ENCODE peak calls at places on chromosomes 7 and 10, in four cellular contexts. One of them, this sample, is unnamed.

GRCh38 chr7:78261739-78262138 is 463.2 kb downstream of the PHTF2 start:
- DNase-seq in HCT116: no peak
- DNase-seq in A549: no peak
- DNase-seq in H1: no peak
- DNase-seq in this sample: no peak

GRCh38 chr7:2266911-2267310 is 24.9 kb downstream of the NUDT1 start:
- DNase-seq in HCT116: no peak
- DNase-seq in A549: peak; percentile 61
- DNase-seq in H1: no peak
- DNase-seq in this sample: peak; percentile 62

GRCh38 chr10:16478801-16479200 is 42.0 kb downstream of the PTER start:
- DNase-seq in HCT116: no peak
- DNase-seq in A549: no peak
- DNase-seq in H1: no peak
- DNase-seq in this sample: no peak

GRCh38 chr7:37311282-37311868 is 137.3 kb downstream of the ELMO1 start:
- DNase-seq in HCT116: no peak
- DNase-seq in A549: no peak
- DNase-seq in H1: no peak
- DNase-seq in this sample: peak; percentile 7

GRCh38 chr10:76880931-76881330 is 756.7 kb downstream of the KCNMA1 start:
- DNase-seq in HCT116: no peak
- DNase-seq in A549: no peak
- DNase-seq in H1: no peak
- DNase-seq in this sample: no peak

GRCh38 chr7:12800501-12800900 is 113.1 kb downstream of the ARL4A start:
- DNase-seq in HCT116: no peak
- DNase-seq in A549: no peak
- DNase-seq in H1: no peak
- DNase-seq in this sample: no peak

GRCh38 chr7:67738958-67739357 is 742.3 kb downstream of the TYW1 start:
- DNase-seq in HCT116: no peak
- DNase-seq in A549: no peak
- DNase-seq in H1: no peak
- DNase-seq in this sample: no peak

GRCh38 chr7:71828361-71828760 is 583.8 kb downstream of the CALN1 start:
- DNase-seq in HCT116: no peak
- DNase-seq in A549: no peak
- DNase-seq in H1: no peak
- DNase-seq in this sample: no peak

GRCh38 chr7:71497233-71497946 is 365.4 kb downstream of the GALNT17 start:
- DNase-seq in HCT116: no peak
- DNase-seq in A549: no peak
- DNase-seq in H1: no peak
- DNase-seq in this sample: no peak

GRCh38 chr7:47378728-47379395 is 203.0 kb downstream of the TNS3 start:
- DNase-seq in HCT116: no peak
- DNase-seq in A549: no peak
- DNase-seq in H1: no peak
- DNase-seq in this sample: no peak

GRCh38 chr10:93773120-93773519 is 15.4 kb downstream of the LGI1 start:
- DNase-seq in HCT116: no peak
- DNase-seq in A549: no peak
- DNase-seq in H1: no peak
- DNase-seq in this sample: no peak

GRCh38 chr10:43049081-43049551 is 27.8 kb upstream of the RET start:
- DNase-seq in HCT116: no peak
- DNase-seq in A549: no peak
- DNase-seq in H1: no peak
- DNase-seq in this sample: no peak

GRCh38 chr10:22618081-22618785 is 96.1 kb downstream of the PIP4K2A start:
- DNase-seq in HCT116: peak; percentile 39
- DNase-seq in A549: no peak
- DNase-seq in H1: no peak
- DNase-seq in this sample: peak; percentile 69

GRCh38 chr7:26329520-26330269 is 38.0 kb downstream of the SNX10 start:
- DNase-seq in HCT116: no peak
- DNase-seq in A549: no peak
- DNase-seq in H1: no peak
- DNase-seq in this sample: no peak

GRCh38 chr7:106285801-106286492 is 1.2 kb upstream of the NAMPT start:
- DNase-seq in HCT116: no peak
- DNase-seq in A549: no peak
- DNase-seq in H1: no peak
- DNase-seq in this sample: peak; percentile 73

GRCh38 chr7:79880312-79880711 is 254.3 kb upstream of the GNAI1 start:
- DNase-seq in HCT116: no peak
- DNase-seq in A549: no peak
- DNase-seq in H1: no peak
- DNase-seq in this sample: no peak

GRCh38 chr7:2928613-2929311 is 84.7 kb upstream of the GNA12 start:
- DNase-seq in HCT116: no peak
- DNase-seq in A549: no peak
- DNase-seq in H1: no peak
- DNase-seq in this sample: no peak

GRCh38 chr7:80481196-80481884 is 30.5 kb downstream of the GNAT3 start:
- DNase-seq in HCT116: no peak
- DNase-seq in A549: no peak
- DNase-seq in H1: peak; percentile 25
- DNase-seq in this sample: no peak

GRCh38 chr7:70343519-70343918 is 745.2 kb downstream of the AUTS2 start:
- DNase-seq in HCT116: no peak
- DNase-seq in A549: no peak
- DNase-seq in H1: no peak
- DNase-seq in this sample: no peak

GRCh38 chr10:71694567-71694968 is 25.0 kb downstream of the C10orf105 start:
- DNase-seq in HCT116: no peak
- DNase-seq in A549: no peak
- DNase-seq in H1: no peak
- DNase-seq in this sample: no peak

GRCh38 chr7:6111041-6111440 is 79.9 kb downstream of the ANKRD61 start:
- DNase-seq in HCT116: no peak
- DNase-seq in A549: no peak
- DNase-seq in H1: no peak
- DNase-seq in this sample: no peak

GRCh38 chr7:6107924-6108323 is 76.7 kb downstream of the ANKRD61 start:
- DNase-seq in HCT116: no peak
- DNase-seq in A549: no peak
- DNase-seq in H1: no peak
- DNase-seq in this sample: no peak

DNA sequence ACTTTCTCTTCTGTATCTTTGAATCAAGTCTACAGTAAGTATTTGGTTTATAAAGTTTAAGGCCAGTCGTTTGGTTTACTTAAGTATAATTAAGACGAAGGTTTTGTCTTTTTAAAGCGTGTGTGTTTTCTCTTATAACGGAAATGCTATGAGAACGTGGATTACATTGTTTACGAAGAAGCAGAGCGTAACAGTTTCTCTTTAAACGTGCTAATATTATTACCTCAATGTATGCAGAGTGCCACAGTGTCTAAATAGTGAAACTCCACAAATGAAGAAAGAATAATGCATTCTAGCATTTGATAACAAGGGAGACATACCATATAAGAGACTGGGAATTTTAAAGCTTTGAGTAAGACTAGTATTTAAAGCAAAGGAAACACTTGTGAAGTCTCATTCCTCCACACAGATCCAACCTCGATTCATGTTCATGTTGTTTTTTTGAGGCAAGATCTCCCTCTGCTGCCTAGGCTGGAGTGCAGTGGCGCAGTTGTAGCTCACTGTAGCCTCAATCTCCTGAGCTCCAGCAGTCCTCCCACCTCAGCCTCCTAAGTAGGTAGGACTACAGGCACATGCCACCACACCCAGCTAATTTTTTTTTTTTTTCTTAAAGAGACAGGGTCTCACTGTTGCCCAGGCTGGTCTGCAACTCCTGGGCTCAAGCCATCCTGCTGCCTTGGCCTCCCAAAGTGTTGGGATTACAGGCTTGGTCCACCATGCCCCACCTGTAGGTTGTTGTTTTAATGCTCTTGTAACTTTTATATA is 75.1 kb downstream of the ANKRD61 start:
- DNase-seq in HCT116: peak; percentile 71
- DNase-seq in A549: no peak
- DNase-seq in H1: no peak
- DNase-seq in this sample: peak; percentile 38
- H3K4me3 ChIP-seq in HCT116: peak overlapping the region; percentile 76
- H3K4me3 ChIP-seq in A549: peak overlapping the region; percentile 91
- H3K4me3 ChIP-seq in H1: peak overlapping the region; percentile 82
- H3K4me3 ChIP-seq in this sample: peak overlapping the region; percentile 73

GRCh38 chr7:144027070-144027469 is 21.7 kb upstream of the OR2A5 start:
- DNase-seq in HCT116: peak; percentile 28
- DNase-seq in A549: no peak
- DNase-seq in H1: no peak
- DNase-seq in this sample: peak; percentile 50
- TF ChIP-seq CEBPB in HCT116: no peak
- TF ChIP-seq CEBPB in A549: no peak
- TF ChIP-seq CEBPB in H1: no peak
- TF ChIP-seq CEBPB in this sample: no peak

GRCh38 chr10:8057636-8058273 is 3.3 kb downstream of the GATA3 start:
- DNase-seq in HCT116: no peak
- DNase-seq in A549: no peak
- DNase-seq in H1: no peak
- DNase-seq in this sample: no peak

GRCh38 chr10:8056891-8057331 is 2.4 kb downstream of the GATA3 start:
- DNase-seq in HCT116: no peak
- DNase-seq in A549: no peak
- DNase-seq in H1: no peak
- DNase-seq in this sample: no peak

GRCh38 chr10:8060010-8060703 is 5.7 kb downstream of the GATA3 start:
- DNase-seq in HCT116: no peak
- DNase-seq in A549: no peak
- DNase-seq in H1: no peak
- DNase-seq in this sample: peak; percentile 25

GRCh38 chr10:8059191-8059936 is 4.9 kb downstream of the GATA3 start:
- DNase-seq in HCT116: no peak
- DNase-seq in A549: no peak
- DNase-seq in H1: no peak
- DNase-seq in this sample: no peak

GRCh38 chr10:8058274-8059111 is 4.0 kb downstream of the GATA3 start:
- DNase-seq in HCT116: no peak
- DNase-seq in A549: no peak
- DNase-seq in H1: no peak
- DNase-seq in this sample: no peak
- H3K4me3 ChIP-seq in HCT116: no peak overlapping the region
- H3K4me3 ChIP-seq in A549: no peak overlapping the region
- H3K4me3 ChIP-seq in H1: peak overlapping the region; percentile 26
- H3K4me3 ChIP-seq in this sample: no peak overlapping the region

DNA sequence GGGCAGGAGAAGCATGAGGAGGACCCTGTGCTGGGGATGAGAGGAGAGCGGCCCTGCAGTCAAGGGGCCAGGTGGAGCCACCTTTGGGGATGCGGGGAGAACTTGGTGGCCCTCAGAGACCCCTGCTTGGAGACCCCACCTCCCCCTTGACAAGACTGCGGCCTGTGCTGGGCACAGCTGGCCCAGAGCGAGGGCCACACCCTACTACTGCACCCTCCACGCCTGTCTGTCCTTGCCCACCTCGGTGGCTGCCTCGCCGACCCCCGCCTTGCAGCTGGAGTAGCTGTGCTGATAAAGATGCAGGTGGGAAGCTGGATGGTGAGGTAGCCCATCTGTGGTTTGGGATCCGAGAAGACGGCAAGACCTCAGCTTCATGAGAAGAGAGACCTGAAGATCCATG is 186.8 kb downstream of the MGMT start:
- DNase-seq in HCT116: no peak
- DNase-seq in A549: no peak
- DNase-seq in H1: no peak
- DNase-seq in this sample: no peak
- TF ChIP-seq CEBPB in HCT116: no peak
- TF ChIP-seq CEBPB in A549: no peak
- TF ChIP-seq CEBPB in H1: no peak
- TF ChIP-seq CEBPB in this sample: no peak

GRCh38 chr10:88039496-88040200 is 176.2 kb downstream of the PTEN start:
- DNase-seq in HCT116: no peak
- DNase-seq in A549: no peak
- DNase-seq in H1: no peak
- DNase-seq in this sample: peak; percentile 67

GRCh38 chr10:88045544-88046415 is 182.4 kb downstream of the PTEN start:
- DNase-seq in HCT116: no peak
- DNase-seq in A549: no peak
- DNase-seq in H1: no peak
- DNase-seq in this sample: peak; percentile 20

GRCh38 chr10:88041243-88042161 is 178.1 kb downstream of the PTEN start:
- DNase-seq in HCT116: no peak
- DNase-seq in A549: no peak
- DNase-seq in H1: no peak
- DNase-seq in this sample: peak; percentile 48

GRCh38 chr10:88045116-88045515 is 181.7 kb downstream of the PTEN start:
- DNase-seq in HCT116: no peak
- DNase-seq in A549: no peak
- DNase-seq in H1: no peak
- DNase-seq in this sample: peak; percentile 61

DNA sequence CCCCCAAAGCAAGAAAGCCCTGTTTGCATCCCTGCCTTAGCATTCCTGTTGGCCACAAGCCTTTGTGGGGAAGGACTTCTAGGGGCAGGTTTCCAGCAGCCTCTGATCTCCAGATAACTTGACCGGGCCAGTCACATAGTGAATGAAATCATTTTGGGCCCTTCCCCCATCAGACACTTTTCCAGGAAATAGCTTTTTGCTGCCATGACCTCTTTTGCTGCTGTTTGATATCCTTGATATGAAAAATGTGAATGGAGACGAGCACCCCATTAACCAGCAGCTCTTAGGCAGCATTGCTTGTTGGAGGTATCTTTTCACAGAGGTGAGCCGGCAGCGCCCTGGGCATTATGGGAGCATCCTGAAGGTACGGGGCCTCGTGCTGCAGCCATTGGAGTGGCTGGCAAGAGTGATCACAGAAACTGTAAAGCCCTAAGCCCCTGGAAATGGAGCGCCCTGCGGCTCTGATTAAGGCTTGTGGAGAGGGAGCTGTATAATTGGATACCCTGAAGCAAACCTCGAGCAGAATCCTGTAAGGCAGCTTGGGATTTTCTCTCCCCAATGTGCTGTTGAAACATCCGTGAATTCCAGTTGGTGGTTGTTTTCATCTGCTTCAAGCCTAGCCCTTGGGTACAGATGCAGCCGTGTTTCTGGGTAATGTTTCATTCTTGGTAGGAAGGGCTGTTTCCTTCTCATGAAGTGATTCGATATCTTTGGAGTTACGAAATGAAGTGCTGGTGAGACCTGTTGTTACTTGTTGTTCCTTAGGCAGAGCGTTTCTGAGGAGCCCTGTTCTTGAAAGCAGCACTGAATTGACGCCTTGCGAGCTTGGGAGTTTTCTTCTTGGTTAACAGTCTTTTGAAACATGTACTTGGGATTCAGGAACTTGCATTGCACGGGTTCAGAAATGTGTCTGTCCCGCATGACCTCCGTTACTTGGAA is 179.0 kb downstream of the PTEN start:
- DNase-seq in HCT116: no peak
- DNase-seq in A549: no peak
- DNase-seq in H1: no peak
- DNase-seq in this sample: peak; percentile 78
- H3K4me3 ChIP-seq in HCT116: no peak overlapping the region
- H3K4me3 ChIP-seq in A549: no peak overlapping the region
- H3K4me3 ChIP-seq in H1: no peak overlapping the region
- H3K4me3 ChIP-seq in this sample: no peak overlapping the region

GRCh38 chr10:132493756-132494290 is 43.8 kb upstream of the INPP5A start:
- DNase-seq in HCT116: no peak
- DNase-seq in A549: no peak
- DNase-seq in H1: no peak
- DNase-seq in this sample: no peak
- TF ChIP-seq CEBPB in HCT116: no peak
- TF ChIP-seq CEBPB in A549: no peak
- TF ChIP-seq CEBPB in H1: no peak
- TF ChIP-seq CEBPB in this sample: no peak

GRCh38 chr7:134920026-134920758 is 66.1 kb upstream of the AGBL3 start:
- DNase-seq in HCT116: no peak
- DNase-seq in A549: peak; percentile 38
- DNase-seq in H1: no peak
- DNase-seq in this sample: peak; percentile 97
- H3K4me3 ChIP-seq in HCT116: no peak overlapping the region
- H3K4me3 ChIP-seq in A549: no peak overlapping the region
- H3K4me3 ChIP-seq in H1: no peak overlapping the region
- H3K4me3 ChIP-seq in this sample: no peak overlapping the region